ENCODE peak calls at places on chromosomes 7 and 10, in nine cellular contexts. One of them, this sample, is unnamed.

GRCh38 chr7:34057956-34058355 is 152.6 kb downstream of the BMPER start:
- DNase-seq in cardiac muscle cell: no peak
- DNase-seq in heart right ventricle: no peak
- DNase-seq in kidney: no peak
- DNase-seq in upper lobe of right lung: no peak
- DNase-seq in HFFc6: no peak
- DNase-seq in left ventricle myocardium inferior: no peak
- DNase-seq in neural crest cell: no peak
- DNase-seq in endothelial cell: no peak
- DNase-seq in this sample: no peak

GRCh38 chr10:90484518-90484917 is 373.3 kb downstream of the HTR7 start:
- DNase-seq in left ventricle myocardium inferior: no peak
- DNase-seq in neural crest cell: no peak
- DNase-seq in cardiac muscle cell: no peak
- DNase-seq in upper lobe of right lung: no peak
- DNase-seq in kidney: no peak
- DNase-seq in HFFc6: no peak
- DNase-seq in endothelial cell: no peak
- DNase-seq in heart right ventricle: peak
- DNase-seq in this sample: no peak

GRCh38 chr7:463362-464176 is 56.1 kb downstream of the PDGFA start:
- DNase-seq in left ventricle myocardium inferior: no peak
- DNase-seq in endothelial cell: no peak
- DNase-seq in HFFc6: no peak
- DNase-seq in heart right ventricle: no peak
- DNase-seq in cardiac muscle cell: no peak
- DNase-seq in neural crest cell: no peak
- DNase-seq in upper lobe of right lung: peak
- DNase-seq in kidney: peak
- DNase-seq in this sample: no peak

GRCh38 chr10:70378122-70378521 is 4.3 kb downstream of the LRRC20 start:
- DNase-seq in left ventricle myocardium inferior: no peak
- DNase-seq in HFFc6: peak
- DNase-seq in endothelial cell: no peak
- DNase-seq in cardiac muscle cell: no peak
- DNase-seq in neural crest cell: no peak
- DNase-seq in heart right ventricle: no peak
- DNase-seq in kidney: no peak
- DNase-seq in upper lobe of right lung: no peak
- DNase-seq in this sample: peak

GRCh38 chr10:11864727-11865126 is 41.6 kb downstream of the PROSER2 start:
- DNase-seq in heart right ventricle: no peak
- DNase-seq in kidney: no peak
- DNase-seq in neural crest cell: no peak
- DNase-seq in cardiac muscle cell: no peak
- DNase-seq in left ventricle myocardium inferior: no peak
- DNase-seq in upper lobe of right lung: peak
- DNase-seq in HFFc6: no peak
- DNase-seq in endothelial cell: no peak
- DNase-seq in this sample: no peak

GRCh38 chr7:121334376-121334775 is 5.6 kb downstream of the WNT16 start:
- DNase-seq in heart right ventricle: no peak
- DNase-seq in kidney: no peak
- DNase-seq in cardiac muscle cell: no peak
- DNase-seq in endothelial cell: no peak
- DNase-seq in upper lobe of right lung: no peak
- DNase-seq in neural crest cell: no peak
- DNase-seq in HFFc6: no peak
- DNase-seq in left ventricle myocardium inferior: no peak
- DNase-seq in this sample: no peak

GRCh38 chr7:108846471-108846870 is 276.8 kb downstream of the DNAJB9 start:
- DNase-seq in left ventricle myocardium inferior: no peak
- DNase-seq in upper lobe of right lung: no peak
- DNase-seq in heart right ventricle: no peak
- DNase-seq in endothelial cell: no peak
- DNase-seq in kidney: no peak
- DNase-seq in neural crest cell: no peak
- DNase-seq in HFFc6: no peak
- DNase-seq in cardiac muscle cell: no peak
- DNase-seq in this sample: no peak

GRCh38 chr10:1107679-1108078 is 51.5 kb downstream of the WDR37 start:
- DNase-seq in heart right ventricle: no peak
- DNase-seq in upper lobe of right lung: no peak
- DNase-seq in neural crest cell: no peak
- DNase-seq in cardiac muscle cell: no peak
- DNase-seq in HFFc6: no peak
- DNase-seq in kidney: no peak
- DNase-seq in endothelial cell: no peak
- DNase-seq in left ventricle myocardium inferior: no peak
- DNase-seq in this sample: no peak

GRCh38 chr7:115911466-115911865 is 119.1 kb downstream of the TFEC start:
- DNase-seq in upper lobe of right lung: no peak
- DNase-seq in left ventricle myocardium inferior: no peak
- DNase-seq in cardiac muscle cell: no peak
- DNase-seq in neural crest cell: no peak
- DNase-seq in kidney: no peak
- DNase-seq in heart right ventricle: no peak
- DNase-seq in endothelial cell: no peak
- DNase-seq in HFFc6: no peak
- DNase-seq in this sample: no peak

GRCh38 chr10:112461029-112461887 is 14.2 kb downstream of the VTI1A start:
- DNase-seq in cardiac muscle cell: no peak
- DNase-seq in kidney: no peak
- DNase-seq in left ventricle myocardium inferior: no peak
- DNase-seq in heart right ventricle: no peak
- DNase-seq in endothelial cell: no peak
- DNase-seq in upper lobe of right lung: no peak
- DNase-seq in HFFc6: peak
- DNase-seq in neural crest cell: no peak
- DNase-seq in this sample: peak

GRCh38 chr10:78658645-78659632 is 409.8 kb upstream of the ZMIZ1 start:
- DNase-seq in upper lobe of right lung: no peak
- DNase-seq in cardiac muscle cell: no peak
- DNase-seq in left ventricle myocardium inferior: no peak
- DNase-seq in neural crest cell: no peak
- DNase-seq in heart right ventricle: no peak
- DNase-seq in HFFc6: no peak
- DNase-seq in kidney: no peak
- DNase-seq in endothelial cell: no peak
- DNase-seq in this sample: no peak

GRCh38 chr10:48658243-48658888 is 26.3 kb upstream of the WDFY4 start:
- DNase-seq in upper lobe of right lung: peak
- DNase-seq in HFFc6: peak
- DNase-seq in cardiac muscle cell: peak
- DNase-seq in endothelial cell: peak
- DNase-seq in neural crest cell: peak
- DNase-seq in heart right ventricle: peak
- DNase-seq in left ventricle myocardium inferior: peak
- DNase-seq in kidney: peak
- DNase-seq in this sample: no peak

GRCh38 chr7:81470084-81470723 is 299.6 kb downstream of the HGF start:
- DNase-seq in endothelial cell: peak
- DNase-seq in heart right ventricle: peak
- DNase-seq in kidney: peak
- DNase-seq in neural crest cell: peak
- DNase-seq in left ventricle myocardium inferior: peak
- DNase-seq in upper lobe of right lung: peak
- DNase-seq in HFFc6: peak
- DNase-seq in cardiac muscle cell: peak
- DNase-seq in this sample: no peak

GRCh38 chr10:17617031-17617911 is at the start of gene HACD1:
- DNase-seq in HFFc6: peak
- DNase-seq in neural crest cell: peak
- DNase-seq in upper lobe of right lung: peak
- DNase-seq in cardiac muscle cell: peak
- DNase-seq in heart right ventricle: peak
- DNase-seq in endothelial cell: peak
- DNase-seq in left ventricle myocardium inferior: peak
- DNase-seq in kidney: peak
- DNase-seq in this sample: no peak

GRCh38 chr10:42431095-42431494 is 207.3 kb downstream of the ZNF33B start:
- DNase-seq in endothelial cell: no peak
- DNase-seq in HFFc6: no peak
- DNase-seq in upper lobe of right lung: no peak
- DNase-seq in neural crest cell: no peak
- DNase-seq in left ventricle myocardium inferior: no peak
- DNase-seq in kidney: no peak
- DNase-seq in cardiac muscle cell: no peak
- DNase-seq in heart right ventricle: no peak
- DNase-seq in this sample: no peak

GRCh38 chr10:42422911-42423310 is 215.5 kb downstream of the ZNF33B start:
- DNase-seq in HFFc6: no peak
- DNase-seq in heart right ventricle: peak
- DNase-seq in neural crest cell: no peak
- DNase-seq in upper lobe of right lung: no peak
- DNase-seq in cardiac muscle cell: no peak
- DNase-seq in kidney: no peak
- DNase-seq in left ventricle myocardium inferior: no peak
- DNase-seq in endothelial cell: no peak
- DNase-seq in this sample: no peak

DNA sequence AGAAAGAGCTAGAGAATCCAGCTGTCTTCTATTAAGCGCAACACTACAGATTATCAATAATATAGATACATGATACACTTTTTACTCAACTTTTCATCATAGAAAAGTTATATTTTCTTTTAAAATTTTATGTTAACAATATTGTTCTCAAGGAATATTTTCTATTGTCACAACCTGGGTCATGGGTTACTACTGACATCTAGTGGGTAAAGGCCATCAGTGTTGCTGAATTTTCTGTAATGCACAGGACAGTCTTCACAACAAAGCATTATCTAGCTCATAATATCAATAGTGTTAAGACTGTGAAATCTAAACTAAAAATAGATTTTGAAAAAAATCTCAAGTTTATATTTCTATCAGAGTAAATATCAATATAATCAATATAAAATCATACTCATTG is 209.8 kb downstream of the ZNF33B start:
- DNase-seq in left ventricle myocardium inferior: no peak
- DNase-seq in cardiac muscle cell: no peak
- DNase-seq in heart right ventricle: no peak
- DNase-seq in neural crest cell: no peak
- DNase-seq in endothelial cell: no peak
- DNase-seq in upper lobe of right lung: no peak
- DNase-seq in HFFc6: peak
- DNase-seq in kidney: no peak
- DNase-seq in this sample: no peak
- TF ChIP-seq CTCF in left ventricle myocardium inferior: peak
- TF ChIP-seq CTCF in cardiac muscle cell: peak
- TF ChIP-seq CTCF in heart right ventricle: peak
- TF ChIP-seq CTCF in neural crest cell: no peak
- TF ChIP-seq CTCF in endothelial cell: no peak
- TF ChIP-seq CTCF in upper lobe of right lung: peak
- TF ChIP-seq CTCF in HFFc6: peak
- TF ChIP-seq CTCF in kidney: peak
- TF ChIP-seq CTCF in this sample: peak

GRCh38 chr7:1640376-1641172 is 29.5 kb upstream of the ELFN1 start:
- DNase-seq in kidney: peak
- DNase-seq in HFFc6: no peak
- DNase-seq in upper lobe of right lung: no peak
- DNase-seq in endothelial cell: no peak
- DNase-seq in left ventricle myocardium inferior: no peak
- DNase-seq in heart right ventricle: no peak
- DNase-seq in neural crest cell: no peak
- DNase-seq in cardiac muscle cell: no peak
- DNase-seq in this sample: no peak
- TF ChIP-seq CTCF in kidney: no peak
- TF ChIP-seq CTCF in HFFc6: peak
- TF ChIP-seq CTCF in upper lobe of right lung: no peak
- TF ChIP-seq CTCF in endothelial cell: no peak
- TF ChIP-seq CTCF in left ventricle myocardium inferior: no peak
- TF ChIP-seq CTCF in heart right ventricle: no peak
- TF ChIP-seq CTCF in neural crest cell: peak
- TF ChIP-seq CTCF in cardiac muscle cell: peak
- TF ChIP-seq CTCF in this sample: peak

GRCh38 chr10:100516847-100517246 is 2.8 kb downstream of the SEC31B start:
- DNase-seq in HFFc6: peak
- DNase-seq in endothelial cell: no peak
- DNase-seq in kidney: no peak
- DNase-seq in left ventricle myocardium inferior: no peak
- DNase-seq in cardiac muscle cell: peak
- DNase-seq in heart right ventricle: no peak
- DNase-seq in neural crest cell: no peak
- DNase-seq in upper lobe of right lung: no peak
- DNase-seq in this sample: no peak
- TF ChIP-seq CTCF in HFFc6: peak
- TF ChIP-seq CTCF in endothelial cell: no peak
- TF ChIP-seq CTCF in kidney: no peak
- TF ChIP-seq CTCF in left ventricle myocardium inferior: peak
- TF ChIP-seq CTCF in cardiac muscle cell: peak
- TF ChIP-seq CTCF in heart right ventricle: no peak
- TF ChIP-seq CTCF in neural crest cell: peak
- TF ChIP-seq CTCF in upper lobe of right lung: no peak
- TF ChIP-seq CTCF in this sample: no peak

GRCh38 chr10:97138174-97138573 is 47.6 kb downstream of the SLIT1 start:
- DNase-seq in heart right ventricle: no peak
- DNase-seq in kidney: peak
- DNase-seq in left ventricle myocardium inferior: no peak
- DNase-seq in endothelial cell: peak
- DNase-seq in cardiac muscle cell: no peak
- DNase-seq in upper lobe of right lung: no peak
- DNase-seq in neural crest cell: no peak
- DNase-seq in HFFc6: no peak
- DNase-seq in this sample: no peak
- TF ChIP-seq CTCF in heart right ventricle: no peak
- TF ChIP-seq CTCF in kidney: no peak
- TF ChIP-seq CTCF in left ventricle myocardium inferior: no peak
- TF ChIP-seq CTCF in endothelial cell: no peak
- TF ChIP-seq CTCF in cardiac muscle cell: no peak
- TF ChIP-seq CTCF in upper lobe of right lung: no peak
- TF ChIP-seq CTCF in neural crest cell: peak
- TF ChIP-seq CTCF in HFFc6: no peak
- TF ChIP-seq CTCF in this sample: no peak